ENCODE peak calls at places on chromosomes 11 and 22, in five cellular contexts. A is activated gamma-delta T cell treated with anti-CD3 and anti-CD28 coated beads, Interleukin-2, amount 50 U/mL, for 16 hours; M is activated naive CD4-positive, alpha-beta T cell treated with Interleukin-2 at 50 U/mL for 16 hours; P is SJSA1; X is NCI-H2029 treated with DMSO at 0.1 percent for 48 hours. G is an unnamed sample.

GRCh38 chr11:119671048-119671447 is 58.0 kb downstream of the NECTIN1 start:
- DNase-seq in A (no peak), M (no peak), P (no peak), X (peak), G (no peak)

GRCh38 chr22:49983148-49984042 is 22.8 kb downstream of the PIM3 start:
- DNase-seq in A (no peak), M (peak), P (peak), X (no peak), G (no peak)

GRCh38 chr11:73950869-73951710 is at the start of gene DNAJB13:
- DNase-seq in A (no peak), M (no peak), P (no peak), X (peak), G (peak)

GRCh38 chr11:117457031-117457785 is 129.6 kb downstream of the CEP164 start:
- DNase-seq in A (no peak), M (no peak), P (no peak), X (peak), G (no peak)

GRCh38 chr11:92980291-92980690 is 10.8 kb downstream of the MTNR1B start:
- DNase-seq in A (no peak), M (no peak), P (no peak), X (no peak), G (no peak)

GRCh38 chr11:71310184-71310583 is 57.8 kb upstream of the SHANK2 start:
- DNase-seq in A (no peak), M (no peak), P (no peak), X (no peak), G (no peak)

GRCh38 chr11:12235549-12235944 is 125.2 kb downstream of the MICAL2 start:
- DNase-seq in A (no peak), M (no peak), P (no peak), X (no peak), G (peak)

GRCh38 chr11:74592441-74593362 is at the start of gene POLD3:
- DNase-seq in A (peak), M (peak), P (peak), X (peak), G (peak)

GRCh38 chr22:30396871-30397655 is at the start of gene SEC14L2:
- DNase-seq in A (peak), M (peak), P (peak), X (no peak), G (peak)

GRCh38 chr11:130817608-130817944 is 98.7 kb downstream of the SNX19 start:
- DNase-seq in A (no peak), M (no peak), P (no peak), X (no peak), G (peak)

GRCh38 chr11:46537851-46538295 is 56.0 kb downstream of the AMBRA1 start:
- DNase-seq in A (peak), M (peak), P (peak), X (peak), G (peak)

GRCh38 chr11:26319906-26320305 is 12.0 kb upstream of the ANO3 start:
- DNase-seq in A (no peak), M (no peak), P (no peak), X (no peak), G (no peak)

GRCh38 chr11:93248602-93249001 is 50.8 kb upstream of the SLC36A4 start:
- DNase-seq in A (no peak), M (no peak), P (no peak), X (no peak), G (no peak)

GRCh38 chr11:107840120-107840479 is 18.5 kb downstream of the SLC35F2 start:
- DNase-seq in A (no peak), M (no peak), P (no peak), X (no peak), G (no peak)

GRCh38 chr11:68962527-68963250 is 18.1 kb downstream of the MRGPRD start:
- DNase-seq in A (no peak), M (peak), P (peak), X (no peak), G (no peak)